ENCODE peak calls at places on chromosome 22, in eight cellular contexts. U is tibial nerve; D is colonic mucosa; K is CD8-positive, alpha-beta memory T cell; X is OCI-LY7; M is A549; O is neural progenitor cell; N is SJSA1. P is an unnamed sample.
A peak's percentile ranks its signal among the peaks of the same experiment; 100 is the strongest.

GRCh38 chr22:17192186-17192585 is 27.0 kb downstream of the ADA2 start:
- DNase-seq in O (no peak), K (no peak), X (no peak), N (no peak), U (no peak), D (no peak), M (no peak), P (no peak)

GRCh38 chr22:40479887-40480538 is 109.6 kb downstream of the SGSM3 start:
- DNase-seq in O (no peak), D (no peak), U (no peak), M (no peak), N (no peak), X (no peak), K (no peak), P (peak; percentile 76)

GRCh38 chr22:46652081-46652929 is 32.1 kb downstream of the GRAMD4 start:
- DNase-seq in M (no peak), D (no peak), O (no peak), N (no peak), U (no peak), K (no peak), X (no peak), P (no peak)

GRCh38 chr22:46941958-46942815 is 179.7 kb downstream of the TBC1D22A start:
- DNase-seq in N (no peak), M (no peak), X (no peak), K (no peak), U (peak; percentile 21), D (peak; percentile 12), O (no peak), P (no peak)

GRCh38 chr22:31605851-31606585 is 56.0 kb downstream of the PISD start:
- DNase-seq in K (no peak), U (no peak), D (no peak), O (no peak), M (no peak), N (no peak), X (no peak), P (no peak)

GRCh38 chr22:39110631-39111561 is 13.9 kb downstream of the APOBEC3H start:
- DNase-seq in M (no peak), U (no peak), K (no peak), O (peak; percentile 68), D (no peak), X (peak; percentile 93), N (no peak), P (peak; percentile 92)

GRCh38 chr22:40050258-40050657 is 55.5 kb downstream of the FAM83F start:
- DNase-seq in O (no peak), U (no peak), X (peak; percentile 96), K (no peak), M (no peak), N (no peak), D (no peak), P (no peak)

GRCh38 chr22:38732251-38732815 is 23.5 kb downstream of the SUN2 start:
- DNase-seq in U (no peak), M (no peak), O (no peak), N (peak; percentile 37), D (no peak), K (no peak), X (no peak), P (no peak)

GRCh38 chr22:26476705-26477340 is 6.8 kb downstream of the HPS4 start:
- DNase-seq in N (peak; percentile 66), O (no peak), U (no peak), D (no peak), K (no peak), X (no peak), M (no peak), P (no peak)

GRCh38 chr22:40609216-40609615 is 27.3 kb downstream of the MRTFA start:
- DNase-seq in O (no peak), X (no peak), N (no peak), U (no peak), K (no peak), M (no peak), D (no peak), P (no peak)

GRCh38 chr22:38921126-38921525 is 36.3 kb upstream of the APOBEC3A start:
- DNase-seq in O (no peak), M (no peak), X (no peak), U (no peak), D (peak; percentile 95), N (no peak), K (no peak), P (peak; percentile 93)

GRCh38 chr22:49789289-49790141 is 38.2 kb downstream of the BRD1 start:
- DNase-seq in O (no peak), X (no peak), N (no peak), M (no peak), D (peak; percentile 32), U (peak; percentile 42), K (peak; percentile 39), P (no peak)

GRCh38 chr22:23132376-23133091 is 9.3 kb downstream of the RSPH14 start:
- DNase-seq in U (no peak), X (no peak), O (no peak), K (no peak), N (no peak), D (no peak), M (no peak), P (no peak)

GRCh38 chr22:39234157-39234793 is 10.5 kb downstream of the PDGFB start:
- DNase-seq in N (no peak), M (no peak), X (no peak), O (peak; percentile 80), K (no peak), U (no peak), D (no peak), P (no peak)

GRCh38 chr22:42993651-42994275 is 21.2 kb downstream of the PACSIN2 start:
- DNase-seq in N (no peak), X (no peak), K (no peak), M (no peak), U (no peak), D (no peak), O (no peak), P (peak; percentile 92)

GRCh38 chr22:44130076-44130711 is 50.5 kb upstream of the PARVG start:
- DNase-seq in M (no peak), U (no peak), K (no peak), O (no peak), D (no peak), N (no peak), X (no peak), P (no peak)

GRCh38 chr22:50027639-50028537 is 15.3 kb upstream of the IL17REL start:
- DNase-seq in X (peak; percentile 9), M (peak; percentile 37), K (peak; percentile 60), U (no peak), D (no peak), N (peak; percentile 46), O (no peak), P (peak; percentile 80)

DNA sequence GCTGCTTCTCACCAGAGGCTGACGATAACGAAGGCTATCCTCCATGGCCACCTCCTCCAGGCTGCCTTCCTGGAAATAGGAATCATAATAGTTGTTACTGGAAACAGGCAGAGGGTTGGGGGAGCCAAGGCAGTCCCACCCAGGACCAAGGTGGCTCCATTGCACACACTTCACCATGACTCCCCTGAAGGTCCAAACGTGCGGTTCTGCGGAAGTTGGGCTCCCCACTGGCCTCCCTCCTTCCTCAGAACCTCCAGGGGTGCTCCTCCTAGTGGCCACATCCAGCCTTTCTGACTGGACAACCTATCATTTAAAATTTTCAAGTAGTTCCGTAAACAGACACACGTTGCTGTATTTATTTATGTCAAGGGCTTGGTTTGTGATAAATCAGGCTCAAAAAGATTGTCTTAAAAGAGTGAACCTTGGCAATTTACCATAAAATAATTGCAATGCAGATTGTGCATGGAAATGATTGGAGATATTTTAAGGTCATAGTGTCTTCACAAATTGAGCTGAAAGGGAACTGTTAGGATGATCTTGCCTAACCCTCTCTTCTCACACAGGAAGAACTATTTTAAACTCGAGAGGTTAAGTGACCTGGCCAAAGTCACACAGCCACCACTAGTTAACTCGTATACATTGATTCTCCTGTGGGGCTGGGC is 1.4 kb upstream of the TCN2 start:
- DNase-seq in D (peak; percentile 79), K (peak; percentile 15), M (peak; percentile 69), X (peak; percentile 68), O (peak; percentile 47), U (peak; percentile 54), N (no peak), P (no peak)
- H3K4me1 ChIP-seq in D (peaks cover 26% of the 10 kb centered on the region), K (peaks cover 18% of the 10 kb centered on the region), M (peaks cover 32% of the 10 kb centered on the region), X (peaks cover 36% of the 10 kb centered on the region), O (peaks cover 30% of the 10 kb centered on the region), U (peaks cover 25% of the 10 kb centered on the region), N (peaks cover 37% of the 10 kb centered on the region), P (peaks cover 34% of the 10 kb centered on the region)

GRCh38 chr22:33116846-33117547 is 58.8 kb upstream of the SYN3 start:
- DNase-seq in N (no peak), U (no peak), O (no peak), K (no peak), M (no peak), X (peak; percentile 20), D (no peak), P (no peak)
- H3K4me1 ChIP-seq in N (no peaks in the 10 kb centered on the region), U (no peaks in the 10 kb centered on the region), O (peaks cover 8% of the 10 kb centered on the region), K (no peaks in the 10 kb centered on the region), M (no peaks in the 10 kb centered on the region), X (peaks cover 41% of the 10 kb centered on the region), D (no peaks in the 10 kb centered on the region), P (no peaks in the 10 kb centered on the region)

GRCh38 chr22:33803883-33804282 is 116.4 kb downstream of the LARGE1 start:
- DNase-seq in O (no peak), X (no peak), N (no peak), U (no peak), K (no peak), M (no peak), D (no peak), P (no peak)

GRCh38 chr22:33807465-33807864 is 112.8 kb downstream of the LARGE1 start:
- DNase-seq in X (no peak), D (no peak), N (no peak), U (no peak), M (no peak), K (no peak), O (no peak), P (no peak)

GRCh38 chr22:33806191-33806590 is 114.1 kb downstream of the LARGE1 start:
- DNase-seq in N (no peak), M (no peak), D (no peak), X (peak; percentile 53), U (no peak), K (no peak), O (no peak), P (no peak)

GRCh38 chr22:33798401-33798800 is 121.9 kb downstream of the LARGE1 start:
- DNase-seq in D (no peak), N (no peak), O (no peak), K (no peak), X (no peak), U (no peak), M (no peak), P (no peak)

GRCh38 chr22:33803371-33803770 is 116.9 kb downstream of the LARGE1 start:
- DNase-seq in D (no peak), N (no peak), M (no peak), O (no peak), K (no peak), X (no peak), U (no peak), P (no peak)
- H3K4me1 ChIP-seq in D (no peaks in the 10 kb centered on the region), N (peaks cover 20% of the 10 kb centered on the region), M (no peaks in the 10 kb centered on the region), O (no peaks in the 10 kb centered on the region), K (no peaks in the 10 kb centered on the region), X (peaks cover 8% of the 10 kb centered on the region), U (no peaks in the 10 kb centered on the region), P (no peaks in the 10 kb centered on the region)

DNA sequence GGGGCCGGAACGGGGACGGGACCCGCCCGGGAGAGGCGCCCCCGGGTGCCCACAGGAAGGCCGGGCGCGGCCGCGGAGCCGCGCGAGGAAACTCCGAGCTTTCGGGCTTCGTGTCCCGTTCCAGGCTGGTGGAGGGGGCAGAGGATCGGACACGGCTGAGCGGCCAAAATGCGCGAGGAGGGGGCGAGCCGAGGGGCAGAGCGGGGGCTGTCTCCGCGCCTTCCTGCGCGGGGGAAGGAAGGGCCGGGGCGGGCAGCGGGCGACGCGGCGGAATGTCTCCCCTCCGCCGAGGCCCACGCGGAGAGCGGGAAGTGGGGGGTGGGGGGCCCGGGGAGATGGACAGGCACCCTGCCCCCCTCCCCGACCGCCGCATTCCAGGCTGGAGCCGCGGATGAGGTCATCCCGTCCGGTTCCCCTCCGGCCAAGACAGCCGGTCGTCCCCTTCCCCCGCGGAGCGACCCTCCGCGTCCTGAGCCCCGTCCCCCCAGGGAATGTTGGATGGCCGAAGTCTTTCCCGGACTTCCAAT is 465 bp downstream of the CDC42EP1 start:
- DNase-seq in O (peak; percentile 59), M (no peak), X (no peak), D (no peak), U (no peak), N (peak; percentile 84), K (no peak), P (no peak)
- H3K4me1 ChIP-seq in O (peaks cover 29% of the 10 kb centered on the region), M (peaks cover 60% of the 10 kb centered on the region), X (no peaks in the 10 kb centered on the region), D (peaks cover 22% of the 10 kb centered on the region), U (peaks cover 39% of the 10 kb centered on the region), N (peaks cover 46% of the 10 kb centered on the region), K (peaks cover 19% of the 10 kb centered on the region), P (peaks cover 50% of the 10 kb centered on the region)

P was measured in PC-9.